ENCODE peak calls at places on chromosomes 5 and 9, in six cellular contexts. B is astrocyte, G is IMR-90, V is keratinocyte, D is GM12878, A is K562. P is an unnamed sample.

GRCh38 chr9:93205045-93205768 is 21.3 kb downstream of the WNK2 start:
- DNase-seq in G (no peak), A (no peak), B (peak), D (no peak), V (no peak), P (no peak)

GRCh38 chr9:134356496-134357470 is 30.5 kb downstream of the RXRA start:
- DNase-seq in A (peak), D (no peak), B (no peak), G (no peak), V (no peak), P (peak)

GRCh38 chr5:62068554-62068953 is 237.5 kb upstream of the KIF2A start:
- DNase-seq in V (no peak), B (no peak), A (no peak), G (no peak), D (no peak), P (no peak)

GRCh38 chr5:136427421-136427820 is 62.1 kb upstream of the TRPC7 start:
- DNase-seq in B (no peak), G (no peak), A (no peak), D (no peak), V (no peak), P (no peak)

GRCh38 chr9:14829204-14829603 is 81.0 kb downstream of the FREM1 start:
- DNase-seq in B (no peak), G (no peak), V (no peak), A (no peak), D (no peak), P (no peak)

GRCh38 chr5:111131356-111131755 is 39.2 kb downstream of the WDR36 start:
- DNase-seq in D (no peak), B (no peak), V (no peak), G (no peak), A (no peak), P (no peak)

GRCh38 chr5:67182406-67182805 is 14.2 kb downstream of the CD180 start:
- DNase-seq in V (no peak), G (peak), B (peak), D (no peak), A (peak), P (peak)

GRCh38 chr9:110880123-110880522 is 158.1 kb downstream of the LPAR1 start:
- DNase-seq in D (no peak), B (peak), G (peak), A (no peak), V (no peak), P (no peak)

GRCh38 chr5:431001-431710 is 11.8 kb upstream of the EXOC3 start:
- DNase-seq in G (peak), V (no peak), A (peak), D (no peak), B (no peak), P (no peak)

GRCh38 chr9:21985964-21986667 is 8.1 kb downstream of the CDKN2A start:
- DNase-seq in D (no peak), G (no peak), V (no peak), B (no peak), A (no peak), P (no peak)

GRCh38 chr9:137656416-137656815 is 37.6 kb downstream of the EHMT1 start:
- DNase-seq in D (no peak), V (no peak), B (no peak), G (no peak), A (no peak), P (no peak)

GRCh38 chr5:54758038-54758437 is 227.4 kb downstream of the ESM1 start:
- DNase-seq in A (no peak), B (peak), G (peak), D (no peak), V (no peak), P (no peak)

GRCh38 chr5:53368516-53368915 is 111.9 kb upstream of the FST start:
- DNase-seq in V (no peak), A (no peak), B (peak), G (peak), D (no peak), P (peak)

GRCh38 chr9:89548210-89548609 is 50.3 kb upstream of the SEMA4D start:
- DNase-seq in D (no peak), V (peak), B (no peak), G (no peak), A (no peak), P (peak)

GRCh38 chr9:124813041-124813440 is 36.1 kb downstream of the OLFML2A start:
- DNase-seq in G (no peak), D (no peak), V (no peak), A (no peak), B (no peak), P (peak)

GRCh38 chr5:38752622-38753021 is 93.2 kb upstream of the OSMR start:
- DNase-seq in D (no peak), A (no peak), G (no peak), V (no peak), B (no peak), P (no peak)

GRCh38 chr5:81232449-81233079 is 558 bp upstream of the CKMT2 start:
- DNase-seq in V (no peak), G (no peak), B (no peak), A (no peak), D (no peak), P (no peak)

GRCh38 chr5:15834596-15835245 is 334.7 kb downstream of the FBXL7 start:
- DNase-seq in B (peak), A (no peak), D (no peak), V (no peak), G (peak), P (peak)

GRCh38 chr9:79209012-79209411 is 362.8 kb upstream of the TLE4 start:
- DNase-seq in A (no peak), B (no peak), D (no peak), V (no peak), G (no peak), P (no peak)

GRCh38 chr5:124596595-124597388 is 149.6 kb downstream of the ZNF608 start:
- DNase-seq in B (peak), D (no peak), V (peak), A (peak), G (peak), P (peak)

GRCh38 chr5:167180899-167181298 is 1110.5 kb upstream of the WWC1 start:
- DNase-seq in B (no peak), D (no peak), A (no peak), G (no peak), V (no peak), P (no peak)

GRCh38 chr9:85605905-85606304 is 135.8 kb downstream of the AGTPBP1 start:
- DNase-seq in V (no peak), G (no peak), D (no peak), A (no peak), B (no peak), P (no peak)

GRCh38 chr9:85615792-85616191 is 126.0 kb downstream of the AGTPBP1 start:
- DNase-seq in G (no peak), B (no peak), V (no peak), A (no peak), D (no peak), P (no peak)

DNA sequence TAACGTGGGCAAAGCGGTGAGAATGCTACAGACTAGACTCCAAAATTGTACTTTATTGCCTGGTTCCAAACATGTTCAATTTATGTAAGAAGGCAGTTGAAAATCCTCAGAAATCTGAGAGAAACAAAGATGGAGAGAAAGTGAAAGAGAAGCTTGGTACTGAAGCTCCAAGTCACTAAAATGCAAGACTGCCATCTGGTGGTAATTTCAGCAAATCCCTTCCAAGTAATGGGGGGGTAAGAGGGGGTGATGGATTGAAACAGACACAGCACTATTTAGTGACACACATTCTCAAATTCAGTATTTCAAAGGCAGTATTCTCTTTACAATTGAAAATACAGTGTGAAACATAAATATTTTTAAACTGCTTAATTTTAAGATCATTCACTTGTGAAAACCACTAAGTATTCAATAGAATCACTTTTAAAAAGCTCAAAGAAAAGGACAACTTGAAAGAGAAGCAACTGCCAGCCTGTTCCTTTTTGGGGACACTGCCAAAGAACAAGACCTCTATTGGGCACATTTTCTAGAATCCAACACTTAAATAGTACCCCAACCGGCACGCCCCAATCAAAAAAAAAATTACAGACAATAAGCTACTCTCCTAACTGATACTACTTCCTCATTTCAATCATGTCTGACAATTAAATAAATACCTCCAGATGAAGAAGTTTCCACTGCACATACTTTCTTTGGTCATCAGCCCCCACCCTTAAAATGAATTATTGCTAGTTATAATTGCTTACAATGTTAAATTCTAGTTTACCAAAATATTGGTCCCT is 131.5 kb downstream of the AGTPBP1 start:
- DNase-seq in A (peak), D (peak), G (peak), V (no peak), B (peak), P (peak)
- H2AFZ ChIP-seq in A (no peak), D (peak), G (peak), V (peak), B (peak), P (peak)

DNA sequence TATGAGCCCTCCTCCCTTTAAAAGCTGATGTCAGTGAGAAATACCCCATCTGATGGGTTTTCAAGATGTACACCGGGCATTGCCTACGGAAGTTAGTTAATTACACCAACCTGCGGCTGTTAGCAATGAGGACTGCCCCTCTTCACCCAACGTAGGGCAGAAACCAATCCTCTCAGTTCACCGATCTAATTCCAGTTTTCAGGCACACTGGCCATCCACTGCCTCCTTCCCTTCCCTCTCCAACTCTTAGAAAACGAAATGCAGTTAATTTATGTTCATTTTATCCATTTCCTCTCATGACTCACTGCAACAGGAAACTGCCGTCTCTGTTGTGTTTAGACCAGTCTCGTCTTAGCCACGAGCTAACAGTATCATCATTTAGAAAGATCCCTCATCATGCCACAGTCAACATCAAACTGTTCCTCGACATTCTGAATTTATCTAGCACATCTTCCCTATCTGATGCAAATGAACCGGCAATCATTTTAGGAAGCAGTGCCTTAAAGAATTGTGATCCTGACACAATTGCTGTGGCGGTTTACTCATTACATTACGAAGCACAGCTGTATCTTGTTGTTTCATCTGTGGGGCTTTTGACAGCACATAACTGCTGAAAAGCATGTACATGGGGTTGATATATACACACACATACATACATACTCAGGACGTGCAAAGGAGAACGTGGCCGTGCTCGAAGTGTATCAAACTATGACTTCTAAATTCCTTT is 168.6 kb downstream of the EFNA5 start:
- DNase-seq in V (no peak), D (no peak), A (no peak), B (no peak), G (peak), P (no peak)
- H2AFZ ChIP-seq in V (no peak), D (no peak), A (no peak), B (peak), G (peak), P (no peak)

DNA sequence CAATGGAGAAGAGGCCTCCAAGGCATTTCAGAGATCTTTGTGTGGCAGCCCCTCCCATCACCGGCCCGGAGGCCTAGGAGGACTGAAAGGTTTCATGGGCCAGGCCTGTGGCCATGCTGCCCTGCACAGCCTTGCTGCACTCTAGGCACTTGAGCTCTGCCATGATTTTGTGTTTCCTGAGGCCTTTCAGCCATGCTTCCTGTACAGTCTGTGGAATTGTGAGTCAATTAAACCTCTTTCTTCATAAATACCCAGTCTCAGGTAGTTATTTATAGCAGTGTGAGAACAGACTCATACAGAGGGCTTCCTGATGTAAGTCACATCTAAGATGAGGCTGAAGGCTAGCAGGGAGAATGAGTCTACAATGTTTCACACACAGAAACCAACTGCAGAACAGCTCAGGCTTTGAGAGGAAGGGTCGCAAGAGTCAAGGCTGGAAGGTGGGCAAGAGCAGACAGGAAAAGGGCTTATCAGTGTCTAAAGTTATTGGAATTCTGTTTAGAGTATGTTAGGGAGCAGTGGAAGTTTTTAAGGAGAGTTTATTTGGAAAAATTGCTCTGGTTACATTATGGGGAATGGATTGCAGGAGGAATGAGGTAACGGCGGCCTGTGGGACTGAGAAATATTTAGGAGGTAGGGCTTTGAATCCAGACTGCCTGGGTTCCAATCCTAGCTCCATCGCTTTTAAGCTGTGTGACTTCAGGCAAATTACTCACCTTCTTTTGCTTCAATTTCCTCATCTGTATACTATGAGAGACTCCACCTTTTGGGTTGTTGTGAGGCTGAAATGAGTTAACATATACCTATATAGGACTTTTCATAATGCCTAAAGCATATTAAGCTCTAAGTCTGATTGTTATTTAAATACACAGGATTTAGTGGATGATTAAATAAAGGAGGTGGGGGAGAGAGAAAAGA is 291.2 kb downstream of the CWC27 start:
- DNase-seq in D (peak), V (no peak), B (peak), G (peak), A (no peak), P (peak)
- H2AFZ ChIP-seq in D (peak), V (peak), B (peak), G (peak), A (no peak), P (peak)

DNA sequence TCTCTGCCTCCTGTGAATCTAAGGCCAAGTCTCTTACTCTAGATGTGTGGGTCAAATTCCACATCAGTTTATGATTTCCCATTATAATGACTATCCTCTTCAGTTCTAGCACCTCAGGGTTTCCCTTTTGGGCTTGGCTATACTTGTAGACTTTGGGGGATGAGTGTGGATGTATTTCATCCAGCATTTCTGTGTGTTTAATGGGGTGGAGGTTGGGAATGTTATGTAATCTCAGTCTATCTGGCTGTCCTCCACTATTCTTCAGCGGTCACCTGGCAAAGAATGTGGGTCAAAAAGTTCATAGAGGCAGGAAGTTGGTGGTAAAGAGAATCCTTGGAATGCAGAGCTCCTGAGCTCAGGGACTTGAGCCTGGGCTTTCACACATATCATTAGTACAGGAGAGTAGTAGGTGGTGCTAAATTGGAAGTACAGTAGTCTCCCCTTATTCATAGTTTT is 64.9 kb downstream of the CFAP95 start:
- DNase-seq in V (no peak), B (peak), D (no peak), A (no peak), G (no peak), P (peak)
- H2AFZ ChIP-seq in V (peak), B (no peak), D (no peak), A (no peak), G (no peak), P (peak)

GRCh38 chr5:93600409-93601052 is 17.5 kb downstream of the NR2F1 start:
- DNase-seq in A (no peak), V (no peak), G (peak), D (no peak), B (peak), P (no peak)
- H2AFZ ChIP-seq in A (no peak), V (no peak), G (peak), D (no peak), B (peak), P (no peak)

P was measured in mammary epithelial cell.